ENCODE peak calls at places on chromosome 21, in five cellular contexts. K, V, L, O and W are unnamed samples.

GRCh38 chr21:15227919-15228318 is 163.1 kb upstream of the NRIP1 start:
- DNase-seq in K (no peak), O (no peak), V (no peak), L (no peak), W (no peak)

GRCh38 chr21:40255665-40256064 is 388.4 kb downstream of the PCP4 start:
- DNase-seq in L (no peak), K (no peak), V (no peak), O (no peak), W (no peak)

GRCh38 chr21:43866659-43867331 is 1.8 kb downstream of the AGPAT3 start:
- DNase-seq in K (no peak), L (peak; percentile 71), O (no peak), V (no peak), W (peak; percentile 89)

GRCh38 chr21:39714331-39714730 is 30.7 kb upstream of the IGSF5 start:
- DNase-seq in V (no peak), K (no peak), O (no peak), L (no peak), W (no peak)

GRCh38 chr21:33025471-33026298 is at the start of gene OLIG2:
- DNase-seq in V (peak; percentile 96), L (no peak), K (peak; percentile 25), O (no peak), W (no peak)

GRCh38 chr21:32096411-32096810 is 182.4 kb downstream of the MIS18A start:
- DNase-seq in K (no peak), L (no peak), O (no peak), V (peak; percentile 62), W (no peak)

GRCh38 chr21:43611598-43612369 is 47.5 kb downstream of the HSF2BP start:
- DNase-seq in L (peak; percentile 78), V (peak; percentile 78), O (peak; percentile 70), K (no peak), W (peak; percentile 84)

GRCh38 chr21:27112186-27112585 is 145.3 kb upstream of the ADAMTS5 start:
- DNase-seq in O (no peak), V (no peak), L (no peak), K (no peak), W (no peak)

GRCh38 chr21:16773206-16773605 is 739.6 kb upstream of the CXADR start:
- DNase-seq in O (no peak), V (no peak), K (peak; percentile 46), L (no peak), W (no peak)

GRCh38 chr21:26445440-26445839 is 127.6 kb downstream of the CYYR1 start:
- DNase-seq in O (no peak), V (no peak), K (peak; percentile 90), L (no peak), W (no peak)

GRCh38 chr21:29196021-29196663 is 65.7 kb downstream of the MAP3K7CL start:
- DNase-seq in V (no peak), O (no peak), K (peak; percentile 93), L (no peak), W (no peak)

GRCh38 chr21:28421716-28422480 is 570.8 kb downstream of the LTN1 start:
- DNase-seq in V (no peak), K (peak; percentile 30), O (no peak), L (no peak), W (no peak)

GRCh38 chr21:22710725-22711124 is 1712.5 kb downstream of the NCAM2 start:
- DNase-seq in K (no peak), V (no peak), L (no peak), O (no peak), W (no peak)

GRCh38 chr21:29741761-29742160 is 198.0 kb downstream of the GRIK1 start:
- DNase-seq in O (no peak), V (no peak), K (no peak), L (no peak), W (no peak)

GRCh38 chr21:35940074-35940927 is 120.0 kb downstream of the SETD4 start:
- DNase-seq in K (peak; percentile 73), L (no peak), V (peak; percentile 86), O (no peak), W (no peak)

GRCh38 chr21:26070822-26071425 is 99.6 kb downstream of the APP start:
- DNase-seq in K (peak; percentile 55), V (peak; percentile 13), O (no peak), L (no peak), W (no peak)

GRCh38 chr21:43324596-43324995 is 102.3 kb downstream of the SIK1 start:
- DNase-seq in V (no peak), K (no peak), L (no peak), O (no peak), W (no peak)

GRCh38 chr21:40622531-40622930 is 224.4 kb downstream of the DSCAM start:
- DNase-seq in V (no peak), K (peak; percentile 70), L (no peak), O (no peak), W (no peak)

GRCh38 chr21:15301014-15301413 is 236.2 kb upstream of the NRIP1 start:
- DNase-seq in K (peak; percentile 78), V (peak; percentile 15), L (no peak), O (no peak), W (no peak)

GRCh38 chr21:16194851-16195251 is 465.1 kb downstream of the USP25 start:
- DNase-seq in V (peak; percentile 3), L (no peak), K (peak; percentile 55), O (no peak), W (no peak)

GRCh38 chr21:17370750-17371325 is 142.0 kb upstream of the CXADR start:
- DNase-seq in L (no peak), V (no peak), K (peak; percentile 9), O (no peak), W (no peak)

GRCh38 chr21:29219165-29219770 is 79.5 kb upstream of the BACH1 start:
- DNase-seq in V (no peak), K (no peak), O (no peak), L (no peak), W (no peak)

GRCh38 chr21:43331962-43332458 is 94.9 kb downstream of the SIK1 start:
- DNase-seq in K (peak; percentile 91), V (no peak), L (no peak), O (no peak), W (no peak)

GRCh38 chr21:15221799-15222386 is 157.1 kb upstream of the NRIP1 start:
- DNase-seq in V (peak; percentile 23), O (no peak), K (peak; percentile 79), L (no peak), W (no peak)

GRCh38 chr21:41926807-41927171 is 27.0 kb downstream of the C2CD2 start:
- DNase-seq in L (no peak), K (no peak), O (no peak), V (no peak), W (no peak)
- TF ChIP-seq CTCF in L (no peak), K (no peak), O (no peak), V (no peak), W (no peak)

GRCh38 chr21:44872568-44873355 is 728 bp downstream of the PTTG1IP start:
- DNase-seq in V (peak; percentile 79), L (peak; percentile 70), O (peak; percentile 75), K (peak; percentile 60), W (peak; percentile 72)

GRCh38 chr21:44871576-44872265 is 1.8 kb downstream of the PTTG1IP start:
- DNase-seq in K (peak; percentile 78), L (peak; percentile 45), V (no peak), O (peak; percentile 55), W (peak; percentile 76)

GRCh38 chr21:44869860-44870747 is 3.4 kb downstream of the PTTG1IP start:
- DNase-seq in O (peak; percentile 46), K (peak; percentile 98), L (no peak), V (peak; percentile 40), W (peak; percentile 25)

GRCh38 chr21:44872266-44872567 is 1.3 kb downstream of the PTTG1IP start:
- DNase-seq in V (no peak), K (no peak), O (no peak), L (no peak), W (no peak)

GRCh38 chr21:44870748-44871495 is 2.6 kb downstream of the PTTG1IP start:
- DNase-seq in L (peak; percentile 62), V (no peak), K (peak; percentile 47), O (peak; percentile 84), W (peak; percentile 57)
- H3K4me1 ChIP-seq in L (peaks cover 20% of the 10 kb centered on the region), V (peaks cover 11% of the 10 kb centered on the region), K (peaks cover 40% of the 10 kb centered on the region), O (peaks cover 80% of the 10 kb centered on the region), W (peaks cover 48% of the 10 kb centered on the region)

DNA sequence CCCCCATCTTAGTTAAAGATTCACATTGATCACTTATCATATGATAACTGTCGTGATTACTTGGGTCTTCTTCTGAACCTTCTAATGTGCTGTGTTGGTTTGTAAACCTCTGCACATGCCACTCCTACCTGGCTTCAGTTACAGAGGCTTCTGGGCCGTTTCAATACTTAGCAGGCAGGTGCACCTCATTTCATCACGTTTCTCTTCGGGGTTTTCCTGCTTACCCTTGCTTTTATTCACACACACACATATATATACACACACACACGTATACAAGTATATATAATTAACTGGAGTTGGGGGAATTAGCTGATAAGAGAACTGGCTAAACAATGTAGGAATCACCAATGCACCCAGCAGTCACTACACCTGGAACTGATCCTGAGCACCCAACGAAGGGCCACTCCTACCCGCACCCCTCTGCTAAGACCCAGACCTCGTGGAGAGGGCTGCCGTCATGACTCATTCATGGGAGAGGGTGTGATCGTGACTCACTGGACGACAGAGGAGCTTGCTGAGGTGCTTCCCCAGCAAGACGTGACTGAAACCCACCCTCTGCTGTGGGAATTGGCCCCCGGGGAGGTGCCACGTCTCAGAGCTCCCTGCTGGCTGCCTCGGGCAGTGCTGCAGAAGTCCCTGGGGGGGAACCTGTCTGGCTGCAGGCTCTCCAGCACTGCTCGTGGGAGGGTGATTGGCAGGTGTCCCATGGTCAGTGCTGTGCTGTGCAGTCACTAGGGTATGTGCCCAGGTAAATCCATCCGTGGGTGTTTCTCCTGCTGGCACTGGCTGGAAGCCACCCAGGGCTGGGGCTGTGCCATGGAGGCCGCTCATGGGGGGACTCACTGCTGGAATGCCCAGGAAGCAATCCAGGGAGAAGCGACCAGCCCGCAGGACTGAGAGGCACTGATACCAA is 166.6 kb downstream of the DYRK1A start:
- DNase-seq in L (no peak), V (no peak), O (no peak), K (peak; percentile 76), W (no peak)
- TF ChIP-seq CTCF in L (no peak), V (no peak), O (no peak), K (no peak), W (no peak)

GRCh38 chr21:19461481-19462205 is 1058.1 kb upstream of the TMPRSS15 start:
- DNase-seq in K (no peak), L (no peak), V (no peak), O (no peak), W (no peak)
- H3K4me1 ChIP-seq in K (no peaks in the 10 kb centered on the region), L (no peaks in the 10 kb centered on the region), V (no peaks in the 10 kb centered on the region), O (no peaks in the 10 kb centered on the region), W (no peaks in the 10 kb centered on the region)

DNA sequence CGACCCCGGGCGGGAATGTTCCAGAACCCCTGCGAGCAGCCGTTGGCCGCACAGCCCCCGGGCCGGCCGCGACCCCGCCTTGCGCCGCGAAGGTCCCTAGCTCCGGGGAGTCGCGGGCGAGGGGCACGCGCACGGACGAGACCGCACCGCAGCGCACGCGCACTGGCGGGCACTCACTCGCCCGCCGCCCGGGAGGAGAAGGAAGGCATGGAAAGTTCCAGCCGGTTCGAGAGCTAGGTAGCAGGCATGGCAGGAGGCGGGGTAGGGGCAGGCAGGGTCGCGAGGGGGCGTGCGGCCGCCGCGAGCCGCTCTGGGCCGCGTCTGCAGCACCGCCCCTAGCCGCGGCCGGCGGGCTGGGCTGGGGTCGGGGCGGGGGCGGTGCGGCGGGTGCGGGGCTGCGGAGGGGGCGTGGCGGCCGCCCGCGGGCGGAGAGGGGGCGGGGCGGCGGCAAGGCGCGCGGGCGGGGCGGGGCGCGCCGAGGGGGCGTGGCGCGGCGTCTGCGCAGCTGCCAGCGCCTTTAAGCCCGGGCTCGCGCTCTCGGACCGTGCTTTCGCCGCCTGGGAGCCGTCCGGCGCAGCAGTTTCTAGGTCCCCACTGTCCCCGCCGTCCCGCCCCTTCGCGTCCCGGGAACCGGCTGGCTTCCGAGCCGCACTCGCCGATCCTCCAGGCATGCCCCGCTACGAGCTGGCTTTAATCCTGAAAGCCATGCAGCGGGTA is at the start of the genes MRPS6 and SLC5A3:
- DNase-seq in K (peak; percentile 79), L (peak; percentile 94), O (peak; percentile 92), V (peak; percentile 97), W (peak; percentile 92)
- TF ChIP-seq CTCF in K (no peak), L (no peak), O (no peak), V (peak; percentile 41), W (no peak)